ENCODE peak calls at places on chromosome 6, in four cellular contexts. One of them, this sample, is unnamed.

GRCh38 chr6:12818324-12818723 is 101.8 kb downstream of the PHACTR1 start:
- DNase-seq in HCT116: no peak
- DNase-seq in HepG2: no peak
- DNase-seq in Panc1: no peak
- DNase-seq in this sample: no peak

GRCh38 chr6:57305112-57305511 is 12.3 kb upstream of the PRIM2 start:
- DNase-seq in HCT116: no peak
- DNase-seq in HepG2: no peak
- DNase-seq in Panc1: no peak
- DNase-seq in this sample: no peak

GRCh38 chr6:90548001-90548400 is 38.9 kb downstream of the MAP3K7 start:
- DNase-seq in HCT116: no peak
- DNase-seq in HepG2: no peak
- DNase-seq in Panc1: no peak
- DNase-seq in this sample: no peak

GRCh38 chr6:56555438-56555872 is 87.2 kb downstream of the DST start:
- DNase-seq in HCT116: no peak
- DNase-seq in HepG2: no peak
- DNase-seq in Panc1: no peak
- DNase-seq in this sample: no peak

GRCh38 chr6:139751179-139751578 is 376.7 kb upstream of the CITED2 start:
- DNase-seq in HCT116: no peak
- DNase-seq in HepG2: no peak
- DNase-seq in Panc1: no peak
- DNase-seq in this sample: no peak

GRCh38 chr6:112027942-112028674 is 25.8 kb upstream of the CCN6 start:
- DNase-seq in HCT116: no peak
- DNase-seq in HepG2: no peak
- DNase-seq in Panc1: no peak
- DNase-seq in this sample: no peak

GRCh38 chr6:3913077-3913957 is 64.1 kb downstream of the FAM50B start:
- DNase-seq in HCT116: peak; percentile 69
- DNase-seq in HepG2: peak; percentile 99
- DNase-seq in Panc1: peak; percentile 90
- DNase-seq in this sample: no peak

GRCh38 chr6:139587469-139587868 is 213.0 kb upstream of the CITED2 start:
- DNase-seq in HCT116: no peak
- DNase-seq in HepG2: peak; percentile 76
- DNase-seq in Panc1: no peak
- DNase-seq in this sample: no peak

GRCh38 chr6:169023161-169023874 is 230.3 kb downstream of the THBS2 start:
- DNase-seq in HCT116: no peak
- DNase-seq in HepG2: no peak
- DNase-seq in Panc1: no peak
- DNase-seq in this sample: peak; percentile 29

GRCh38 chr6:168012431-168013249 is 15.2 kb downstream of the KIF25 start:
- DNase-seq in HCT116: no peak
- DNase-seq in HepG2: no peak
- DNase-seq in Panc1: no peak
- DNase-seq in this sample: no peak

GRCh38 chr6:4180653-4181255 is 45.4 kb upstream of the ECI2 start:
- DNase-seq in HCT116: peak; percentile 67
- DNase-seq in HepG2: peak; percentile 36
- DNase-seq in Panc1: no peak
- DNase-seq in this sample: peak; percentile 30

GRCh38 chr6:43496370-43497128 is 13.6 kb downstream of the LRRC73 start:
- DNase-seq in HCT116: no peak
- DNase-seq in HepG2: peak; percentile 80
- DNase-seq in Panc1: no peak
- DNase-seq in this sample: peak; percentile 80

GRCh38 chr6:80489911-80490635 is 383.6 kb downstream of the BCKDHB start:
- DNase-seq in HCT116: no peak
- DNase-seq in HepG2: no peak
- DNase-seq in Panc1: no peak
- DNase-seq in this sample: no peak

GRCh38 chr6:36912583-36912982 is 26.8 kb downstream of the C6orf89 start:
- DNase-seq in HCT116: no peak
- DNase-seq in HepG2: no peak
- DNase-seq in Panc1: peak; percentile 47
- DNase-seq in this sample: no peak

GRCh38 chr6:119190176-119190575 is 111.7 kb upstream of the FAM184A start:
- DNase-seq in HCT116: no peak
- DNase-seq in HepG2: no peak
- DNase-seq in Panc1: no peak
- DNase-seq in this sample: no peak
- TF ChIP-seq SIN3A in HCT116: no peak
- TF ChIP-seq SIN3A in HepG2: no peak
- TF ChIP-seq SIN3A in Panc1: no peak
- TF ChIP-seq SIN3A in this sample: no peak

GRCh38 chr6:117265425-117266266 is at the start of gene VGLL2:
- DNase-seq in HCT116: no peak
- DNase-seq in HepG2: peak; percentile 15
- DNase-seq in Panc1: no peak
- DNase-seq in this sample: peak; percentile 55
- TF ChIP-seq SIN3A in HCT116: no peak
- TF ChIP-seq SIN3A in HepG2: no peak
- TF ChIP-seq SIN3A in Panc1: no peak
- TF ChIP-seq SIN3A in this sample: no peak

DNA sequence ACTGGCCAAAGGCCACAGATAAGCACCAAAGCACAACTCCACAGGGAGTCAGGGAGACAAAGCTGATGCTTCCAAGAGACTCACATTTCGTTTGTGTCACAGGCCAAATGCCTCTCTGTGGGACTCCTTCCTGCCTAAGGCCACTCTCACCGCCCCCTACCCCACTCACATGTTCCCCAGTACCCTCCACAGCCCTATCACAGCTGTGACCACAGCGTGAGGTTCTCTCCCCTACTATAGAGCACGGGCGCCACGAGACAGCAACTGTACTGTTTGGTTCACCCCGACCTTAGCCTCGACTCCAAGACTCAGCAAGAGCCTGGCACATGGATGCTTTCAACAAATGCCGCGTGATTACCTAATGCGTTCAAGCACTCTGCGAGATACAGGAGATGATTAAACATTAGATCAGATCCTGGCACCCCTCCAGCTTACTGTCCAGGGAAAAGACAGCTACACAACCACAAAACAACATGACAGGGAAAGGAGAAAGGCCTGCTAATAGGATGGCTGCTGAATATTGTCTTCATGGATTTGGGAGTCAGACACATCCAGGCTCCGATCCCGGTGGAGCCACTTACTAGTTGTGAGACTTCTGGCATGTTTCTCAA is 105.5 kb downstream of the AGPAT4 start:
- DNase-seq in HCT116: peak; percentile 86
- DNase-seq in HepG2: no peak
- DNase-seq in Panc1: peak; percentile 89
- DNase-seq in this sample: peak; percentile 63
- TF ChIP-seq SIN3A in HCT116: peak; percentile 6
- TF ChIP-seq SIN3A in HepG2: no peak
- TF ChIP-seq SIN3A in Panc1: no peak
- TF ChIP-seq SIN3A in this sample: peak; percentile 33

GRCh38 chr6:108760158-108761050 is 87.8 kb upstream of the ARMC2 start:
- DNase-seq in HCT116: no peak
- DNase-seq in HepG2: no peak
- DNase-seq in Panc1: no peak
- DNase-seq in this sample: no peak
- TF ChIP-seq SIN3A in HCT116: no peak
- TF ChIP-seq SIN3A in HepG2: no peak
- TF ChIP-seq SIN3A in Panc1: no peak
- TF ChIP-seq SIN3A in this sample: no peak

DNA sequence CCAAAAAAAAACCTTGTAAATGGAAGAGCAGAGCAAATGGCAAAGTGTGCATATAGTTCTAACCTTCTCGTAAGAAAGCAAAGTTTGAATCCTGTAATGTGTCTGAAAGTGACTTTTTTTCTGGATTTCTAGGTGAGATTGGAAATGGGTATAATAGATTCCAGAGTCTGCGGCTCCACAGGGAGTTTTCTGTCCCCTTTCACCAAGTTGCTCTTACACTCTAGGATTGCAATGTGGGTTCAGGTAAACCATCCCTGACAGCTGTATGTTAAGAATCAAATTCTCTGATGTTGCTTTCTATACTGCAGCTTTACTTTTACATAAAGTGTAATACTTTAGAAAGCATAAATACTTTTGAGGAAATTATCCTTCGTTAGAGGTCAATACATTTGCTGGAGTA is 260.1 kb downstream of the PRL start:
- DNase-seq in HCT116: no peak
- DNase-seq in HepG2: no peak
- DNase-seq in Panc1: no peak
- DNase-seq in this sample: no peak
- TF ChIP-seq SIN3A in HCT116: no peak
- TF ChIP-seq SIN3A in HepG2: no peak
- TF ChIP-seq SIN3A in Panc1: no peak
- TF ChIP-seq SIN3A in this sample: no peak

DNA sequence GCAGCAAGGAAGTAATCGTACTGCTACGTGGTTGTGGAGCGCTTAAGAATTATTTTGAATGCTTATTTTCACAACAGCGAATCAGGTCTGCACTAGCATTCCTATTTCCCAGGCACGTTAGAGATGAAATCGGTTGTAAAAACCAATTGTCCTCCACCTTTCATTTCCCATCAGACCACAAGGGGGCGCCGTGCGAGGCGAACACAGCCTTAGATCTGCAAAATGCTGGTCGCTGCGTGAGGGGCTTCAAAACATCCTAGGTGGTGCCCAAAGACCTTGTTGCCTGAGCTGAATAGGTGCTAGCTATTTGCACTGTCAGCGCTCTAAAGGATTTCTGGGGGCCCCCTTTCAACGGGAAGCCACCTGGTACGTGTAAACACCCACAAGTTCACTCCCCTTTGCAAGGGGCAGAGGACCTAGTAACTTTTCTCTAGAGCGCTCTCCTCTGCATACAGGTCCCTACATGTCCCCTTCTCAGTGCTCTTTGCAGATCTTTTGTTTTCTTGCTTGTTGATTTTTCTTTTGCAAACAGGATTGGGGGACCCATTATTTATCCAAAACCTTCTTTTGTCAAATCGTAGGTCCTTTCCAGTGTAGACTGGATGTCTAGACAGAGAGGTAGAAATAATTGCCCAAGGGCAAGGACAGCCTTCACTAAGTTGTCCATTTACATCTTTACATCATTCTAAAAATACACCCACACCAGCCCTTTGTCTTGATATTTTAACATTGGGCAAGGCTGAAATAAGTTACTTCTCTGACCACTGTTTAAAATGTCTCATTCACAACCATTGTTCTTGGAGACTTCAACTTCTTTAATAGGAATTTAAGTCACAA is 59.7 kb downstream of the NEDD9 start:
- DNase-seq in HCT116: peak; percentile 23
- DNase-seq in HepG2: peak; percentile 66
- DNase-seq in Panc1: peak; percentile 43
- DNase-seq in this sample: peak; percentile 63
- TF ChIP-seq SIN3A in HCT116: no peak
- TF ChIP-seq SIN3A in HepG2: no peak
- TF ChIP-seq SIN3A in Panc1: no peak
- TF ChIP-seq SIN3A in this sample: no peak

DNA sequence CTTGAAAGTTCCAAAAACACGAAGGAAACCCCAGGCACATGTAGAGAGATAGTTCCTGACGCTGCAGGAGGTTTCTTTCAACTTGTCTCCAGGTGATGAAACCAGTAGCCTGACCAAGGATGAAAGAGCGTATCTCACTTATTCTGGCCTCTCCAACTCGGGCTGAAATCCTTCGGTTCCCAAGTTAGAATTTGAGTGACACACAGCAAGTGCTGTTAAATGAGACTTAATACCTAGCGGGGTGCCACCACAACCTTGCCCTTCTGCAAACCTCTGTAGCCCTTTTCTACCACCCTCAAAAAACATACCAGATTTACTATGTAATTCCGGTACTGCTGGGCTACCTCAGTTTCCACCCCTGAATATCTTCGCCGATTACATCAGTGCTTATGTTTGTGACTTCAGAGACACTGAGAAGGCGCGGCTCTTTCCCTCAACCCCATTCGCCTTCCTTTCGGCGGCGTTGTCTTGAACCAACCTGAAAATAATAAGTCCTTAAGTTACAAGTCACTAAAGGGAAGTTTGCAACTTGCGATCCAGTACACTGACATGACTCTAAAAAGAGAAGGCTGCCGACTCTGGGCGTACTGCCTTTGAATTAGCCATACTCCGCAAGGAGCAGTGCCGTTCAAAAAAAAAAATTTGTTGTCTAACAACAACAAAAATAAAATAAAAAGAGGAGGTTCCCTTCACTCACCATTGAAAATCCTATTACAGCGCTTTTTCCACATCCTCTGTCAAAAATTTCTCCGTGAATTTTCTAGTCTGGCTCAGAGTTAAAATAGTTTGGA is 194.9 kb upstream of the ZNF184 start:
- DNase-seq in HCT116: no peak
- DNase-seq in HepG2: no peak
- DNase-seq in Panc1: peak; percentile 56
- DNase-seq in this sample: no peak
- TF ChIP-seq SIN3A in HCT116: no peak
- TF ChIP-seq SIN3A in HepG2: no peak
- TF ChIP-seq SIN3A in Panc1: no peak
- TF ChIP-seq SIN3A in this sample: no peak

This sample was measured in SK-N-SH.